ENCODE peak calls at places on chromosomes 6 and 20, in nine cellular contexts. H is amniotic stem cell; N is ureter; M is nephron progenitor cell; Y is M059J; S is activated naive CD8-positive, alpha-beta T cell treated with anti-CD3 and anti-CD28 coated beads, Interleukin-2, amount 50 U/mL, for 24 hours; L is AG08395; V is transverse colon; I is GM04503. C is an unnamed sample.
A peak's percentile ranks its signal among the peaks of the same experiment; 100 is the strongest.

GRCh38 chr20:35735828-35736470 is 6.1 kb downstream of the RBM39 start:
- DNase-seq in Y (no peak), M (no peak), L (no peak), S (no peak), N (no peak), V (no peak), I (no peak), H (no peak), C (no peak)

GRCh38 chr6:124964084-124964763 is 2.0 kb downstream of the RNF217 start:
- DNase-seq in Y (peak; percentile 59), I (no peak), M (no peak), L (no peak), N (no peak), S (no peak), H (no peak), V (peak; percentile 51), C (no peak)

GRCh38 chr6:30185846-30186484 is 22.6 kb downstream of the TRIM15 start:
- DNase-seq in N (no peak), S (no peak), M (no peak), I (no peak), H (no peak), V (no peak), Y (no peak), L (no peak), C (no peak)

GRCh38 chr20:18092890-18093289 is 35.2 kb upstream of the OVOL2 start:
- DNase-seq in Y (peak; percentile 16), N (no peak), L (no peak), S (no peak), M (no peak), V (no peak), H (no peak), I (no peak), C (no peak)

GRCh38 chr6:133972388-133972787 is 19.4 kb downstream of the TBPL1 start:
- DNase-seq in M (no peak), L (no peak), Y (no peak), N (no peak), H (no peak), S (no peak), I (no peak), V (no peak), C (no peak)

GRCh38 chr6:138531387-138531786 is 32.1 kb upstream of the NHSL1 start:
- DNase-seq in H (no peak), S (no peak), L (no peak), M (no peak), V (no peak), I (no peak), N (no peak), Y (no peak), C (no peak)

GRCh38 chr6:142421285-142422202 is 119.7 kb downstream of the ADGRG6 start:
- DNase-seq in H (no peak), Y (peak; percentile 48), V (no peak), S (no peak), M (no peak), I (no peak), L (peak; percentile 13), N (no peak), C (no peak)

GRCh38 chr6:30002871-30003270 is 58.2 kb upstream of the POLR1H start:
- DNase-seq in I (peak; percentile 16), V (no peak), N (no peak), Y (peak; percentile 83), M (no peak), L (peak; percentile 67), H (no peak), S (no peak), C (no peak)

GRCh38 chr6:52407467-52407866 is 12.7 kb upstream of the EFHC1 start:
- DNase-seq in H (no peak), L (peak; percentile 74), S (no peak), Y (peak; percentile 78), V (no peak), M (peak; percentile 11), N (no peak), I (no peak), C (no peak)

GRCh38 chr20:62238569-62239277 is 402 bp downstream of the OSBPL2 start:
- DNase-seq in Y (peak; percentile 28), L (peak; percentile 19), V (peak; percentile 55), H (no peak), M (no peak), N (peak; percentile 65), I (no peak), S (no peak), C (no peak)

GRCh38 chr20:36461600-36462439 is 79.5 kb upstream of the MYL9 start:
- DNase-seq in H (no peak), Y (peak; percentile 71), S (peak; percentile 41), I (no peak), N (peak; percentile 69), L (peak; percentile 35), M (peak; percentile 61), V (peak; percentile 60), C (no peak)

GRCh38 chr20:9930142-9930541 is 91.3 kb upstream of the PAK5 start:
- DNase-seq in N (no peak), L (no peak), Y (no peak), M (no peak), V (no peak), H (no peak), I (no peak), S (no peak), C (no peak)

GRCh38 chr20:38338849-38339520 is 7.3 kb upstream of the LBP start:
- DNase-seq in I (no peak), Y (peak; percentile 62), L (no peak), V (no peak), S (no peak), M (no peak), H (no peak), N (no peak), C (no peak)

GRCh38 chr20:16514145-16514544 is 59.1 kb downstream of the KIF16B start:
- DNase-seq in N (no peak), S (no peak), H (no peak), Y (no peak), M (no peak), L (no peak), V (no peak), I (no peak), C (no peak)

GRCh38 chr6:17299222-17299621 is 18.1 kb downstream of the RBM24 start:
- DNase-seq in V (no peak), M (no peak), L (no peak), Y (no peak), N (no peak), S (no peak), I (no peak), H (no peak), C (no peak)

GRCh38 chr20:57433658-57434389 is 42.6 kb downstream of the RBM38 start:
- DNase-seq in H (no peak), L (no peak), N (no peak), S (peak; percentile 44), M (no peak), Y (peak; percentile 26), I (no peak), V (no peak), C (no peak)

GRCh38 chr6:157557541-157557940 is 176.6 kb downstream of the ZDHHC14 start:
- DNase-seq in N (no peak), V (no peak), M (no peak), S (no peak), L (no peak), H (no peak), I (no peak), Y (no peak), C (no peak)

GRCh38 chr6:31660998-31661866 is 654 bp upstream of the C6orf47 start:
- DNase-seq in Y (no peak), L (no peak), H (no peak), S (no peak), M (no peak), I (no peak), V (no peak), N (no peak), C (no peak)

GRCh38 chr6:15974817-15975216 is 154.1 kb upstream of the MYLIP start:
- DNase-seq in N (no peak), L (no peak), I (no peak), S (no peak), M (no peak), Y (no peak), H (no peak), V (no peak), C (no peak)

GRCh38 chr6:37500294-37500608 is 558 bp upstream of the CCDC167 start:
- DNase-seq in Y (no peak), M (no peak), V (no peak), L (no peak), S (no peak), H (no peak), I (no peak), N (no peak), C (no peak)

GRCh38 chr6:120198033-120198432 is 848.5 kb upstream of the MAN1A1 start:
- DNase-seq in S (no peak), I (no peak), M (no peak), Y (peak; percentile 72), N (no peak), V (no peak), H (no peak), L (peak; percentile 4), C (no peak)

GRCh38 chr6:107965746-107966145 is 7.7 kb upstream of the SEC63 start:
- DNase-seq in H (no peak), S (no peak), N (no peak), I (peak; percentile 81), Y (peak; percentile 86), M (no peak), V (no peak), L (peak; percentile 76), C (no peak)

GRCh38 chr6:159819932-159820640 is 20.0 kb downstream of the PNLDC1 start:
- DNase-seq in S (peak; percentile 18), Y (no peak), L (no peak), V (no peak), I (no peak), N (no peak), M (peak; percentile 20), H (no peak), C (peak; percentile 7)

GRCh38 chr6:12751694-12752304 is 35.2 kb downstream of the PHACTR1 start:
- DNase-seq in Y (peak; percentile 58), V (peak; percentile 20), I (no peak), H (peak; percentile 34), L (peak; percentile 73), N (no peak), S (peak; percentile 51), M (peak; percentile 95), C (peak; percentile 9)

GRCh38 chr6:3316818-3317217 is 58.1 kb downstream of the PSMG4 start:
- DNase-seq in H (no peak), N (no peak), M (no peak), Y (no peak), I (no peak), L (no peak), V (no peak), S (no peak), C (no peak)

GRCh38 chr6:129890164-129890563 is 29.0 kb upstream of the TMEM244 start:
- DNase-seq in I (peak; percentile 24), L (peak; percentile 20), Y (peak; percentile 83), H (no peak), N (no peak), V (no peak), M (no peak), S (no peak), C (no peak)

GRCh38 chr20:35342154-35342769 is 50.0 kb upstream of the FAM83C start:
- DNase-seq in I (no peak), V (no peak), S (no peak), N (no peak), H (no peak), M (no peak), Y (peak; percentile 66), L (no peak), C (no peak)

GRCh38 chr6:127516676-127517273 is 2.4 kb downstream of the MTCL3 start:
- DNase-seq in I (no peak), V (peak; percentile 20), Y (peak; percentile 74), H (peak; percentile 24), S (peak; percentile 58), N (no peak), L (peak; percentile 62), M (peak; percentile 57), C (peak; percentile 21)

GRCh38 chr6:25590986-25591385 is 61.0 kb upstream of the SCGN start:
- DNase-seq in Y (no peak), V (no peak), S (no peak), H (no peak), L (no peak), N (no peak), I (no peak), M (no peak), C (no peak)

GRCh38 chr6:9628819-9629218 is 786.1 kb downstream of the TFAP2A start:
- DNase-seq in Y (peak; percentile 56), L (no peak), S (no peak), I (no peak), V (no peak), H (no peak), N (no peak), M (no peak), C (no peak)